ENCODE peak calls at places on chromosomes 13 and 19, in five cellular contexts. J, D, X, K and C are unnamed samples.

GRCh38 chr13:94342436-94343242 is 136.8 kb downstream of the DCT start:
- DNase-seq in J (no peak), D (no peak), X (no peak), K (no peak), C (no peak)

GRCh38 chr13:29849731-29850212 is 645 bp downstream of the UBL3 start:
- DNase-seq in J (peak; percentile 92), D (peak; percentile 60), X (peak; percentile 61), K (peak; percentile 60), C (peak; percentile 82)

GRCh38 chr13:36553501-36553900 is 120.3 kb upstream of the SERTM1 start:
- DNase-seq in J (no peak), D (no peak), X (no peak), K (no peak), C (peak; percentile 13)

GRCh38 chr13:66076417-66076816 is 1153.7 kb downstream of the PCDH9 start:
- DNase-seq in J (no peak), D (no peak), X (no peak), K (no peak), C (no peak)

GRCh38 chr19:35879068-35879467 is 10.7 kb downstream of the APLP1 start:
- DNase-seq in J (no peak), D (no peak), X (no peak), K (peak; percentile 30), C (no peak)

GRCh38 chr13:50527612-50528509 is 315.6 kb downstream of the DLEU7 start:
- DNase-seq in J (no peak), D (peak; percentile 67), X (no peak), K (no peak), C (no peak)

GRCh38 chr13:25686831-25687495 is 315.2 kb downstream of the ATP8A2 start:
- DNase-seq in J (no peak), D (no peak), X (no peak), K (no peak), C (no peak)

GRCh38 chr13:25469179-25469545 is 97.4 kb downstream of the ATP8A2 start:
- DNase-seq in J (no peak), D (no peak), X (no peak), K (peak; percentile 69), C (no peak)

GRCh38 chr13:77878186-77878585 is 40.4 kb downstream of the EDNRB start:
- DNase-seq in J (no peak), D (no peak), X (no peak), K (no peak), C (no peak)

GRCh38 chr19:1651061-1651547 is 1.3 kb downstream of the TCF3 start:
- DNase-seq in J (peak; percentile 86), D (no peak), X (no peak), K (peak; percentile 79), C (peak; percentile 58)

GRCh38 chr19:6127716-6128335 is 7.6 kb upstream of the ACSBG2 start:
- DNase-seq in J (no peak), D (no peak), X (no peak), K (no peak), C (no peak)

GRCh38 chr19:49924004-49924880 is 4.8 kb upstream of the ATF5 start:
- DNase-seq in J (no peak), D (peak; percentile 52), X (no peak), K (no peak), C (no peak)

GRCh38 chr19:41428481-41428859 is 1.3 kb upstream of the B3GNT8 start:
- DNase-seq in J (no peak), D (no peak), X (no peak), K (no peak), C (no peak)

GRCh38 chr19:41430907-41431306 is 3.7 kb upstream of the B3GNT8 start:
- DNase-seq in J (no peak), D (no peak), X (no peak), K (no peak), C (no peak)

GRCh38 chr19:41434450-41434849 is 5.3 kb downstream of the DMAC2 start:
- DNase-seq in J (peak; percentile 16), D (no peak), X (no peak), K (no peak), C (no peak)

GRCh38 chr19:41433171-41433570 is 6.0 kb upstream of the B3GNT8 start:
- DNase-seq in J (no peak), D (no peak), X (no peak), K (no peak), C (no peak)

GRCh38 chr19:41431426-41432386 is 4.5 kb upstream of the B3GNT8 start:
- DNase-seq in J (no peak), D (peak; percentile 75), X (no peak), K (peak; percentile 51), C (peak; percentile 58)
- TF ChIP-seq CTCF in J (peak; percentile 41), D (peak; percentile 36), X (peak; percentile 45), K (peak; percentile 48), C (peak; percentile 46)

GRCh38 chr19:12788025-12788681 is 3.1 kb upstream of the JUNB start:
- DNase-seq in J (no peak), D (no peak), X (peak; percentile 19), K (no peak), C (no peak)

GRCh38 chr19:12785431-12786011 is 5.8 kb upstream of the JUNB start:
- DNase-seq in J (peak; percentile 82), D (no peak), X (peak; percentile 44), K (no peak), C (no peak)

GRCh38 chr19:12786149-12786870 is 5.0 kb upstream of the JUNB start:
- DNase-seq in J (peak; percentile 92), D (peak; percentile 71), X (peak; percentile 94), K (no peak), C (no peak)

GRCh38 chr19:12787458-12787857 is 3.8 kb upstream of the JUNB start:
- DNase-seq in J (no peak), D (no peak), X (peak; percentile 8), K (no peak), C (no peak)

DNA sequence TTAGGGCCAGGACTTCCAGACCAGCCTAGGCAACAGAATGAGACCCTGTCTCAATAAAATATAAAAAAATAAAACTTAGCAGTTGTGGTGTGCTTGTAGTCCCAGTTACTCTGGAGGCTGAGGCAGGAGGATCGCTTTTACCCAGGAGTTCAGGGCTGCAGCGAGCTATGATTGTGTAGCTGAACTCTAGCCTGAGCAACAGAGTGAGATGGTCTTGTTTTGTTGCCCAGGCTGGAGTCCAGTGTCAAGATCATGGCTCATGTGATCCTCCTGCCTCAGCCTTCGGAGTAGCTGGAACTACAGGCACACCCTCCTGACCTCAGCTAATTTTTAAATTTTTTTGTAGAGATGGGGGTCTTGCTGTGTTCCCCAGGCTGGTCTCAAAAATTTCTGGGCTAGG is 4.3 kb upstream of the JUNB start:
- DNase-seq in J (no peak), D (peak; percentile 41), X (no peak), K (no peak), C (no peak)
- H3K27ac ChIP-seq in J (peak overlapping the region; percentile 100), D (peak overlapping the region; percentile 100), X (peak overlapping the region; percentile 86), K (no peak overlapping the region), C (peak overlapping the region; percentile 99)

GRCh38 chr13:32232263-32232662 is 82.9 kb downstream of the ZAR1L start:
- DNase-seq in J (no peak), D (no peak), X (no peak), K (no peak), C (no peak)

GRCh38 chr13:32225494-32225931 is 89.7 kb downstream of the ZAR1L start:
- DNase-seq in J (no peak), D (no peak), X (no peak), K (peak; percentile 28), C (no peak)

GRCh38 chr13:32224916-32225315 is 90.2 kb downstream of the ZAR1L start:
- DNase-seq in J (no peak), D (no peak), X (no peak), K (no peak), C (no peak)

GRCh38 chr13:32229443-32229842 is 85.7 kb downstream of the ZAR1L start:
- DNase-seq in J (no peak), D (no peak), X (no peak), K (no peak), C (no peak)

GRCh38 chr13:32228330-32229041 is 86.7 kb downstream of the ZAR1L start:
- DNase-seq in J (no peak), D (no peak), X (no peak), K (peak; percentile 36), C (no peak)
- TF ChIP-seq CTCF in J (no peak), D (no peak), X (no peak), K (no peak), C (no peak)

DNA sequence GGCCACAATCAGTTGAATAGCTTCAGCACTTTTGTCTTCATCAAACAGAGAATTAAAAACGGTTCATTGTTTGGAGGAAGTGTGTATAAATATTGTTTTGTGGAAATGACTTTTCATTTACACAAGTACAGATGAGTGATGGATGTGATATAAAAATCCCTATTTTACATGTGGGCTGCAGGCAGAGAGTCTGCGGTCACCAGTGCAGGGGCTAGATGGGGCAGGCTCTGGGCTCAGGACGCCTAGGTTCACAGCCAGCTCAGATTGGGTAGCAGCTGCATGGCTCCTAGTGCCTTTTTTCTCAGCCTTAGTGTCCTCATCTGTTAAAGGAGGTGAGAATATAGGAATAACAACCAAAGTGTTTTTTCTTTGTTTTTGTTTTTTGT is 9.8 kb downstream of the PPP5C start:
- DNase-seq in J (no peak), D (no peak), X (no peak), K (no peak), C (no peak)
- H3K27ac ChIP-seq in J (peak overlapping the region; percentile 92), D (no peak overlapping the region), X (no peak overlapping the region), K (no peak overlapping the region), C (peak overlapping the region; percentile 93)